ENCODE peak calls at places on chromosomes 5 and 9, in eight cellular contexts. T, X, E, A, B, M, S and R are unnamed samples.
A peak's percentile ranks its signal among the peaks of the same experiment; 100 is the strongest.

GRCh38 chr9:95349109-95350038 is 31.9 kb upstream of the FANCC start:
- DNase-seq in S (peak; percentile 9), X (no peak), A (no peak), T (no peak), M (no peak), B (no peak), E (no peak), R (no peak)

GRCh38 chr5:54844905-54845566 is 140.4 kb downstream of the ESM1 start:
- DNase-seq in T (no peak), M (peak; percentile 32), S (peak; percentile 46), B (peak; percentile 23), E (no peak), A (peak; percentile 66), X (peak; percentile 35), R (peak; percentile 70)

GRCh38 chr5:54445691-54446090 is 9.8 kb upstream of the HSPB3 start:
- DNase-seq in E (no peak), B (no peak), X (no peak), S (no peak), A (no peak), T (no peak), M (no peak), R (no peak)

GRCh38 chr5:45383985-45384384 is 312.2 kb downstream of the HCN1 start:
- DNase-seq in M (no peak), A (no peak), T (no peak), B (no peak), S (no peak), E (no peak), X (no peak), R (no peak)

GRCh38 chr5:16600397-16600796 is 16.4 kb downstream of the RETREG1 start:
- DNase-seq in A (no peak), S (peak; percentile 88), X (no peak), M (no peak), T (peak; percentile 61), E (peak; percentile 24), B (no peak), R (no peak)

GRCh38 chr5:158013303-158013702 is 154.4 kb upstream of the CLINT1 start:
- DNase-seq in B (no peak), E (no peak), S (no peak), X (no peak), T (no peak), M (no peak), A (no peak), R (no peak)

GRCh38 chr9:129752915-129753724 is at the start of gene PTGES:
- DNase-seq in M (peak; percentile 71), X (peak; percentile 79), E (peak; percentile 65), B (peak; percentile 58), A (peak; percentile 69), S (peak; percentile 82), T (peak; percentile 77), R (no peak)

GRCh38 chr9:137077010-137077747 is at the start of gene UAP1L1:
- DNase-seq in X (peak; percentile 44), S (peak; percentile 75), E (peak; percentile 85), M (peak; percentile 34), T (peak; percentile 83), A (no peak), B (no peak), R (peak; percentile 64)

GRCh38 chr9:90044263-90044662 is 439.5 kb downstream of the GADD45G start:
- DNase-seq in E (no peak), T (no peak), A (peak; percentile 14), B (no peak), M (no peak), X (peak; percentile 40), S (no peak), R (no peak)

GRCh38 chr9:136996361-136997281 is at the start of gene CLIC3:
- DNase-seq in X (peak; percentile 51), E (peak; percentile 20), S (no peak), T (peak; percentile 50), B (no peak), A (no peak), M (no peak), R (peak; percentile 37)

GRCh38 chr9:116152941-116153764 is 438 bp upstream of the PAPPA start:
- DNase-seq in A (peak; percentile 50), B (peak; percentile 36), E (no peak), S (no peak), X (peak; percentile 94), M (peak; percentile 52), T (no peak), R (no peak)

GRCh38 chr5:142315231-142315900 is 9.5 kb downstream of the SPRY4 start:
- DNase-seq in A (no peak), X (no peak), B (no peak), E (no peak), S (no peak), T (no peak), M (no peak), R (no peak)

GRCh38 chr9:73037613-73038012 is 84.8 kb upstream of the ALDH1A1 start:
- DNase-seq in M (peak; percentile 39), T (no peak), X (peak; percentile 38), A (peak; percentile 52), E (no peak), B (no peak), S (no peak), R (no peak)

GRCh38 chr9:111065414-111065813 is 27.1 kb upstream of the LPAR1 start:
- DNase-seq in M (no peak), S (no peak), T (no peak), B (no peak), X (no peak), E (no peak), A (no peak), R (no peak)

DNA sequence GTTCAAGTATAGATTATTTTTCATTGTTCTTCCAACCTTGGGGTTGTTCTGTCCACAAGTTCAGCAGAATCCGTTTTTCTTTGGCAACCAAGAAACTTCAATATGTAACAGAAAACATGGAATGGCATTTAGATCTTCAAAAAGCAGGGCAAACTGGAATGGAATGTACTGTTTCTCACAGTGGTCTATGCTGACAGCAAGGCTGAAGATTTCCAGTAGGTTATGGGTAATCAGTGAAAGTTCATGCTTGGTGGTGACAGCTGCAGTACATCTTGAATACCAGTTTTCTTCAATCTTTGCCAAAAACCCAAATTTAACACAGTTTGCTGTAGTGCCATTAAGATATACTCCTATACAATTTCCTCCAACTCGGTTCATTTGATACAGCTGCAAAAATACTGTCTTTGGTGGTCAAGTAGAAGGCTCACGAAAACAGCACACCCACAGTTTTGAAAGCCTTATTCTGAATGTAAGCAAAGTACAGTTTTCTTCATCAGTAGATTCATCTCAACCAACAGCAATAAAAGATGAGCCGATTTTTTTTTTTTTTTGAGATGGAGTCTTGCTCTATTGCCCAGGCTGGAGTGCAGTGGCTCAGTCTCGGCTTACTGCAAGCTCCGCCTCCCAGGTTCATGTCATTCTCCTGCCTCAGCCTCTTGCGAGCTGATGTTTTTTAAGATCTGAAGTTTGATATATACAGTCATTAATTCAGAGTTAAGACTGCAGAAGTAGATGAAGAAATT is 4.9 kb downstream of the TRIM52 start:
- DNase-seq in S (no peak), B (no peak), X (no peak), A (no peak), E (no peak), M (no peak), T (no peak), R (no peak)
- H3K27ac ChIP-seq in S (no peak overlapping the region), B (no peak overlapping the region), X (no peak overlapping the region), A (no peak overlapping the region), E (no peak overlapping the region), M (no peak overlapping the region), T (no peak overlapping the region), R (no peak overlapping the region)

DNA sequence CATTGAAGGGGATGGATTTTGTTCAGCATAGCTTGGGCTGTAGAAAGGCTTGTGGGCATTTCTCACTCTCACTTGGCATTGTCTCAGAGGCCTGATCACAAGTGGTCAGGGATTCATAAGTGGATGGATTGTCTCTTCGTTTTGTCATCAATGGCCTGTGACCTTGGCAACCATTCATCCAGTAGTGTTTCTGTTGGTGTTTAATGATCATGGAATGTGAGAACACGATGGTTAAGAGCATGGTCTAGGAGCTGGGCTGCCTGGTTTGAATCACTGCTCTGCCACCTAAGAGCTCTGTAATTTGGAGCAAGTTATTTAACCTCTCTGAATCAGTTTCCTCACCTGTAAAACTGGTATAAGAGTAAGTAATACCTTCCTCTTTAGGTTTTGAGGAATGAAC is 430.1 kb upstream of the MEF2C start:
- DNase-seq in X (no peak), B (no peak), M (peak; percentile 93), A (peak; percentile 25), S (peak; percentile 50), T (no peak), E (no peak), R (no peak)
- H3K27ac ChIP-seq in X (no peak overlapping the region), B (no peak overlapping the region), M (peak overlapping the region; percentile 74), A (peak overlapping the region; percentile 31), S (peak overlapping the region; percentile 80), T (no peak overlapping the region), E (no peak overlapping the region), R (no peak overlapping the region)

DNA sequence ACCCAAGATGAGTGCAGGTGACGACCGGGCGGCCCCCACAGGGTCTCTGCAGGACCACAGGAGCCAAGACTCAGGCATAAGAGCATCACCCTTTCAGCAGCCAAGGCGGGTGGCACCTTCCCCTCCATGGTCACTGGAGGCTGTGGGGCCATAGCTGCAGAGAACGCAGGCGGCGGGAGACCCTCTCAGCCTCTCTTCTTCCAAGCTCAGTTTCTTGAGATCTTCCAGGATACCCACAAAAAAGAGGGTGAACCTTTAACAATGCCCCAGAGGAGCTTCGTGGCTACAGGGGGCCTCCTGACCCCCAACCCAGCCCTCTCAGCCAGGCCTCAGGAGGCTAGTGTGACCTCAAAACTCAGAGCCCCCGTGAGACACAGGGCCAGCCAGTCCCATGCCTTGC is 5.8 kb upstream of the TBC1D9B start:
- DNase-seq in T (no peak), B (no peak), A (no peak), E (no peak), X (no peak), M (no peak), S (no peak), R (no peak)
- H3K27ac ChIP-seq in T (no peak overlapping the region), B (no peak overlapping the region), A (no peak overlapping the region), E (no peak overlapping the region), X (no peak overlapping the region), M (no peak overlapping the region), S (no peak overlapping the region), R (no peak overlapping the region)

DNA sequence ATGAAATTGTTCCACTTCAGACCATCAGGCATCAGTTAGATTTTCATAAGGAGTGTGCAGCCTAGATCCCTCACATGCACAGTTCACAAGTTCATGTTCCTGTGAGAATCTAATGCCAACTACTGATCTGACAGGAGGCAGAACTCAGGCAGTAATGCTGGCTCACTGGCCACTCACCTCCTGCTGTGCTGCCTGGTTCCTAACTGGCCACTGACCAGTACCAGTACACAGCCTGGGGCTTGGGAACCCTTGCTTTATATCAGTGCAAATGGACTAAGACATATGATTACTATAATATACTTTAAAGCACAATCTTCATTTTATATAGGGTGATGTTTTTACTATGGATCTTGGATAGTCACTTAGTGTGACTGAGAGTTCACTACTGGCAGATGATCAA is 259.2 kb downstream of the SLCO4C1 start:
- DNase-seq in M (no peak), X (no peak), A (no peak), E (no peak), T (no peak), B (no peak), S (peak; percentile 2), R (no peak)
- H3K27ac ChIP-seq in M (no peak overlapping the region), X (no peak overlapping the region), A (no peak overlapping the region), E (no peak overlapping the region), T (no peak overlapping the region), B (no peak overlapping the region), S (no peak overlapping the region), R (no peak overlapping the region)